ENCODE peak calls at places on chromosomes 13 and 19, in eight cellular contexts. R, X, C, T, F, Z, G and O are unnamed samples.

GRCh38 chr13:80265348-80265747 is 75.6 kb downstream of the SPRY2 start:
- DNase-seq in C (no peak), Z (no peak), T (no peak), R (no peak), G (peak; percentile 7), X (no peak), F (no peak), O (no peak)

GRCh38 chr13:75881109-75881775 is 245.1 kb downstream of the LMO7 start:
- DNase-seq in C (no peak), R (no peak), F (no peak), X (no peak), G (peak; percentile 60), T (no peak), Z (no peak), O (no peak)

GRCh38 chr19:36652958-36653357 is 13.7 kb downstream of the ZNF461 start:
- DNase-seq in T (no peak), X (no peak), Z (no peak), R (no peak), C (no peak), F (no peak), G (no peak), O (no peak)

GRCh38 chr13:39455534-39456175 is 147.3 kb downstream of the LHFPL6 start:
- DNase-seq in X (no peak), T (no peak), R (no peak), G (peak; percentile 72), Z (no peak), F (no peak), C (no peak), O (no peak)

GRCh38 chr13:99312493-99312883 is 5.3 kb upstream of the GPR183 start:
- DNase-seq in R (no peak), F (no peak), X (no peak), T (no peak), C (peak; percentile 37), G (peak; percentile 94), Z (no peak), O (peak; percentile 85)

GRCh38 chr13:28505543-28506135 is 10.7 kb upstream of the FLT1 start:
- DNase-seq in Z (peak; percentile 34), F (no peak), T (no peak), C (no peak), G (no peak), X (no peak), R (no peak), O (no peak)

GRCh38 chr13:24627090-24627714 is 53.0 kb upstream of the ATP12A start:
- DNase-seq in Z (no peak), F (peak; percentile 79), R (peak; percentile 77), G (no peak), X (no peak), T (no peak), C (no peak), O (no peak)

GRCh38 chr19:48596679-48597465 is 9.7 kb upstream of the SPACA4 start:
- DNase-seq in C (no peak), G (no peak), R (no peak), X (no peak), F (no peak), T (no peak), Z (no peak), O (no peak)

GRCh38 chr13:97114696-97115095 is 107.4 kb upstream of the MBNL2 start:
- DNase-seq in C (no peak), T (no peak), G (no peak), X (no peak), F (no peak), R (no peak), Z (no peak), O (no peak)

GRCh38 chr19:23436944-23437343 is 41.7 kb upstream of the ZNF91 start:
- DNase-seq in X (no peak), R (no peak), T (no peak), F (no peak), Z (peak; percentile 39), G (no peak), C (no peak), O (no peak)
- TF ChIP-seq CTCF in X (no peak), R (no peak), T (no peak), F (no peak), Z (peak; percentile 34), G (peak; percentile 43), C (no peak), O (no peak)

GRCh38 chr19:1587872-1588271 is 4.8 kb downstream of the MBD3 start:
- DNase-seq in R (no peak), T (no peak), G (no peak), X (no peak), Z (no peak), C (no peak), F (no peak), O (no peak)

GRCh38 chr19:1591421-1592022 is 1.1 kb downstream of the MBD3 start:
- DNase-seq in X (no peak), Z (peak; percentile 37), R (no peak), T (no peak), C (peak; percentile 40), G (no peak), F (no peak), O (no peak)

GRCh38 chr19:1592023-1592754 is 476 bp downstream of the MBD3 start:
- DNase-seq in R (peak; percentile 90), X (peak; percentile 81), T (peak; percentile 91), G (peak; percentile 92), F (peak; percentile 88), Z (peak; percentile 94), C (peak; percentile 92), O (peak; percentile 82)

GRCh38 chr19:1592755-1593628 is at the start of gene MBD3:
- DNase-seq in X (peak; percentile 93), F (peak; percentile 93), T (peak; percentile 96), C (peak; percentile 97), R (peak; percentile 97), Z (peak; percentile 95), G (peak; percentile 94), O (peak; percentile 93)

DNA sequence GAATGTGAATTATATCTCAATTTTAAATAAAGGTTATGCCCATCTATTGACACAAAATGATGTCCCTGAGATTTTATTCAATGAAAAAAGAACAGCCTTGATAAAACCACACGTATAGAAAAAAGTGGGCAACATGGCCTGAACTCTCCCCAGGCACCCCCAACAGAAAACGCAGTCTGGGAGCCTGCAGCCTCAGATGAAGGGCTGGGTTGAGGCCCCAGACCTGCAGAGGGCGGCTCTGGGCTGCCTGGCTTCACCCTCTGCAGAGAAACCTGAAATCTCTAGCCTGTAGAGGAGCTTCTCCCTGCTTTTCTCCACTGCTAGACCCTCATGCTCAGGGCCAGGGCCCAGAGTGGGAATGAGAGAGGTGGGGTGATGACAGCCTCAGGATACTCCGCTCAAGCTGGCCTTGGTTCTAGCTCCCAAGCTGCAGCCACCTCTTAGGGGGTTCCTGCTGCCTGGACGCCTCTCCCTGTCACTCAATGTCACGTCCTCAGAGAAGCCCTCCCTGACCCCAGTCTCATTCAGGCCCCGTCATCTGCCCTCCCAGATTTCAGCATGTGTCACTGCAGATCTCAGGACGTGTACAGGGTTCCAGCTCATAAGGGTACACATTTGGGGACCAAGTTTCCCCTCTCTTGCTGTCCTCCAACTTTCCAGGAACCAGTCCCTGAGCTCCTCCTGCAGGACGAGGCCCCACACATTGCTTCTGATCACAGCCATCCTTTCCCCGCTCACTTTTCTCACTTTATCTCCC is 1.8 kb downstream of the MBD3 start:
- DNase-seq in C (no peak), G (peak; percentile 40), F (no peak), X (no peak), Z (peak; percentile 77), R (peak; percentile 46), T (no peak), O (no peak)
- TF ChIP-seq CTCF in C (no peak), G (peak; percentile 57), F (no peak), X (no peak), Z (peak; percentile 77), R (no peak), T (no peak), O (no peak)

GRCh38 chr13:44818428-44818827 is 170.8 kb downstream of the NUFIP1 start:
- DNase-seq in F (no peak), T (no peak), G (peak; percentile 65), Z (no peak), R (no peak), X (no peak), C (no peak), O (no peak)
- TF ChIP-seq CTCF in F (no peak), T (no peak), G (peak; percentile 48), Z (peak; percentile 35), R (no peak), X (no peak), C (no peak), O (peak; percentile 8)

DNA sequence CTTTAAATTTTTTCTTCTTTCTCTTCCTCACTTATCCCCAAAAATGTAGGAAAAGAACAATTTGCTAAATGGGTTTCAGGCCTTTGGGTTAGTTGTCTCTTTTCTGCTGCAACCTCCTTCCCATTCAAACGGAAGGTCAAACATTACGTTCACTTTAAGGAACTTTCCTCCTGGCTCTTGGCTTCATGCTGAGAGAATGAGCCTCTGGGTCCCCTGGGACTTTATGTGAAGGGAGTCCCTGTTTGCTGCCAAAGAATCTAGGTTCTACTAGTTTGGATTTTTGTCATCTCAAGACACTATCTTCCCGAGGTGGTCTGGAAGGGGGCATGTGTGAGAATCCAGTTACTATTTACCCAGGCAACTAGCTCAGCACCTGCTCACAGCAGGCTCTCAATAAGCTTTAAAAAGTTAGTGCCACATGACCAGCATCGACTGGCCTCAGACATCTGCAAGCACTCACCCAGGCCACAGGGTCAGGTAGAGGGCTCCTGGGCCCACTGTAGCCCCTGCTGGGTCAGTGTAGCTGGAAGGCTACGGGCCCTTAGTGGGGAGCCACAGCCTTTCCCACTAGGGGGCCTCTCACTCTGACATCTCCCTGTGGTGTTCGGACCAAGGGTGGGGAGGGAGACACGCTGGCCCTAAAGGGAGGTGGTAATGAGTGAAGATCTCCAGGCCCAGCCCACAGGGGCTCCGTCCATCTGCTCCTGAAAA is 40.5 kb downstream of the FAM124A start:
- DNase-seq in F (no peak), Z (peak; percentile 4), C (no peak), G (peak; percentile 58), R (no peak), X (no peak), T (no peak), O (no peak)
- TF ChIP-seq CTCF in F (no peak), Z (peak; percentile 58), C (no peak), G (peak; percentile 39), R (peak; percentile 9), X (no peak), T (no peak), O (peak; percentile 47)

DNA sequence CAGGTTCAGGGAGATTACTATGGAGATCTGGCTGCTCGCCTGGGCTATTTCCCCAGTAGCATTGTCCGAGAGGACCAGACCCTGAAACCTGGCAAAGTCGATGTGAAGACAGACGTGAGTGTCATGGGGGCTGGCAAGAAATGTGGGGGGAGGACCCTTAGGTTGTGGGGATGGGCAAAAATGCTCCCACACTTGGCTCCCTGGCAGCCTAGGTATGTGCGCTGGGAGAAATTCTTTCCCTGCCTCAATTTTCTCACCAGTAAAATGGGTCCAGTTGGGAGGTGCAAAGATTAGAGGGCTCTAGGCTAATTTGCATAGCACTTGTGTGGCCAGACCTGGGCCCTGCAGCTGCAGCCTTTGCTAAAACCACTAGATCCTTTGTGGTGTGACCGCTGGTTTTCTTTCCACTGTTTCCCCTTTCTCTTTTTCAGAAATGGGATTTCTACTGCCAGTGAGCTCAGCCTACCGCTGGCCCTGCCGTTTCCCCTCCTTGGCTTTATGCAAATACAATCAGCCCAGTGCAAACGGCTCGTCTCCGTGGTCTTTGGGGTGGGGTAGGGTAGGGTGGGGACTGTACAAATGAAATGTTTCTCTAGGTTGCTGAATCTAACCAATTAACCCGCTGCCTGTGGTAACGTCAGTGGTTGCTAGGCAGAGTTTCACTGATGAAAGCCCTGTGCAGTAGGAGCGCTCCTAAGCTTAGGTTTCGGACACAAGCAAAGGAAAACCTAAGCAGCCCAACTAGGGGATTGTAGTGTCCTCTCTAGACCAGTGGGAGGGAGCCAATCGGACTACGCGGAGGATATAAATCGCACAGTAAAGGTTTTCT is 867 bp upstream of the RAB4B start:
- DNase-seq in Z (peak; percentile 98), C (peak; percentile 85), G (peak; percentile 96), X (peak; percentile 85), T (peak; percentile 83), R (peak; percentile 88), F (peak; percentile 91), O (peak; percentile 96)
- TF ChIP-seq CTCF in Z (no peak), C (no peak), G (no peak), X (no peak), T (no peak), R (no peak), F (no peak), O (no peak)

GRCh38 chr13:36986462-36987240 is 12.5 kb downstream of the ALG5 start:
- DNase-seq in X (no peak), R (no peak), G (peak; percentile 65), C (no peak), F (no peak), T (no peak), Z (no peak), O (no peak)
- TF ChIP-seq CTCF in X (no peak), R (no peak), G (no peak), C (no peak), F (no peak), T (no peak), Z (no peak), O (no peak)